ENCODE peak calls at places on chromosome 16, in eight cellular contexts. S is CD8-positive, alpha-beta T cell; V is heart right ventricle; Z is cardiac muscle cell; M is small intestine; C is tibial nerve; D is dorsolateral prefrontal cortex; L is upper lobe of right lung. J is an unnamed sample.

GRCh38 chr16:86575754-86576557 is 2.4 kb upstream of the FOXL1 start:
- DNase-seq in S (no peak), V (peak), Z (peak), M (peak), C (peak), D (no peak), L (no peak), J (no peak)

GRCh38 chr16:47854737-47855136 is 301.1 kb downstream of the ABCC12 start:
- DNase-seq in S (no peak), V (no peak), Z (no peak), M (no peak), C (no peak), D (no peak), L (no peak), J (no peak)

GRCh38 chr16:72530434-72530833 is 358.5 kb upstream of the PMFBP1 start:
- DNase-seq in S (no peak), V (no peak), Z (no peak), M (no peak), C (no peak), D (no peak), L (no peak), J (no peak)

GRCh38 chr16:90046971-90047713 is 27.9 kb upstream of the DBNDD1 start:
- DNase-seq in S (no peak), V (peak), Z (peak), M (no peak), C (peak), D (no peak), L (peak), J (no peak)

GRCh38 chr16:1481906-1482835 is 6.6 kb downstream of the PTX4 start:
- DNase-seq in S (no peak), V (no peak), Z (no peak), M (no peak), C (no peak), D (no peak), L (no peak), J (no peak)

GRCh38 chr16:30567991-30568638 is 3.4 kb downstream of the ZNF688 start:
- DNase-seq in S (no peak), V (no peak), Z (no peak), M (no peak), C (no peak), D (no peak), L (no peak), J (no peak)

GRCh38 chr16:53891409-53892139 is 187.6 kb downstream of the FTO start:
- DNase-seq in S (no peak), V (no peak), Z (no peak), M (no peak), C (no peak), D (no peak), L (no peak), J (no peak)

GRCh38 chr16:60682219-60682618 is 1354.0 kb downstream of the CDH8 start:
- DNase-seq in S (no peak), V (no peak), Z (no peak), M (no peak), C (no peak), D (no peak), L (no peak), J (no peak)

GRCh38 chr16:8798174-8798527 is 512 bp downstream of the PMM2 start:
- DNase-seq in S (no peak), V (no peak), Z (no peak), M (peak), C (no peak), D (no peak), L (no peak), J (no peak)

GRCh38 chr16:47887496-47887895 is 268.3 kb downstream of the ABCC12 start:
- DNase-seq in S (no peak), V (no peak), Z (no peak), M (no peak), C (no peak), D (no peak), L (no peak), J (no peak)

GRCh38 chr16:35560637-35560984 is 2101.2 kb downstream of the TP53TG3F start:
- DNase-seq in S (no peak), V (no peak), Z (no peak), M (no peak), C (no peak), D (no peak), L (no peak), J (no peak)

GRCh38 chr16:82082543-82083244 is 47.6 kb downstream of the HSD17B2 start:
- DNase-seq in S (no peak), V (no peak), Z (no peak), M (peak), C (no peak), D (no peak), L (no peak), J (no peak)

GRCh38 chr16:82300374-82300936 is 130.4 kb upstream of the MPHOSPH6 start:
- DNase-seq in S (no peak), V (no peak), Z (no peak), M (no peak), C (no peak), D (no peak), L (no peak), J (no peak)

GRCh38 chr16:87149051-87149450 is 168.1 kb downstream of the C16orf95 start:
- DNase-seq in S (no peak), V (no peak), Z (no peak), M (no peak), C (no peak), D (no peak), L (no peak), J (no peak)

GRCh38 chr16:2766430-2767139 is 10.5 kb downstream of the ELOB start:
- DNase-seq in S (no peak), V (no peak), Z (no peak), M (no peak), C (no peak), D (no peak), L (no peak), J (no peak)

GRCh38 chr16:732936-733335 is 6.0 kb downstream of the HAGHL start:
- DNase-seq in S (no peak), V (no peak), Z (no peak), M (no peak), C (no peak), D (no peak), L (peak), J (no peak)

GRCh38 chr16:35506018-35506897 is 2046.8 kb downstream of the TP53TG3F start:
- DNase-seq in S (no peak), V (no peak), Z (no peak), M (no peak), C (no peak), D (no peak), L (no peak), J (no peak)

GRCh38 chr16:763903-764750 is 3.6 kb downstream of the MSLN start:
- DNase-seq in S (no peak), V (no peak), Z (no peak), M (no peak), C (no peak), D (no peak), L (no peak), J (no peak)

GRCh38 chr16:87815567-87815966 is 49.8 kb upstream of the KLHDC4 start:
- DNase-seq in S (no peak), V (no peak), Z (no peak), M (no peak), C (no peak), D (no peak), L (no peak), J (no peak)

GRCh38 chr16:20331635-20332034 is 4.3 kb upstream of the GP2 start:
- DNase-seq in S (no peak), V (no peak), Z (no peak), M (no peak), C (no peak), D (no peak), L (no peak), J (no peak)

GRCh38 chr16:85534536-85535351 is 78.4 kb upstream of the GSE1 start:
- DNase-seq in S (no peak), V (no peak), Z (no peak), M (no peak), C (no peak), D (no peak), L (no peak), J (no peak)

GRCh38 chr16:72905581-72905980 is 142.3 kb downstream of the ZFHX3 start:
- DNase-seq in S (no peak), V (no peak), Z (no peak), M (no peak), C (no peak), D (no peak), L (no peak), J (no peak)

GRCh38 chr16:21338537-21339268 is 60.6 kb upstream of the CRYM start:
- DNase-seq in S (no peak), V (no peak), Z (no peak), M (peak), C (no peak), D (no peak), L (no peak), J (no peak)

GRCh38 chr16:73032548-73033270 is 15.2 kb downstream of the ZFHX3 start:
- DNase-seq in S (no peak), V (no peak), Z (peak), M (no peak), C (no peak), D (no peak), L (no peak), J (no peak)

GRCh38 chr16:6709736-6710135 is 622.9 kb upstream of the RBFOX1 start:
- DNase-seq in S (no peak), V (no peak), Z (no peak), M (no peak), C (no peak), D (no peak), L (no peak), J (no peak)

GRCh38 chr16:48555597-48555996 is 54.4 kb downstream of the N4BP1 start:
- DNase-seq in S (no peak), V (no peak), Z (no peak), M (no peak), C (no peak), D (no peak), L (no peak), J (no peak)

GRCh38 chr16:88570691-88571092 is 489 bp downstream of the ZC3H18 start:
- DNase-seq in S (peak), V (peak), Z (peak), M (peak), C (no peak), D (no peak), L (no peak), J (no peak)

GRCh38 chr16:10625595-10626357 is 45.4 kb upstream of the EMP2 start:
- DNase-seq in S (no peak), V (no peak), Z (no peak), M (peak), C (no peak), D (no peak), L (no peak), J (no peak)

GRCh38 chr16:12171706-12172105 is 195.2 kb downstream of the SNX29 start:
- DNase-seq in S (no peak), V (no peak), Z (no peak), M (no peak), C (no peak), D (no peak), L (no peak), J (no peak)

GRCh38 chr16:87145181-87146176 is 171.7 kb downstream of the C16orf95 start:
- DNase-seq in S (no peak), V (no peak), Z (no peak), M (no peak), C (no peak), D (no peak), L (peak), J (no peak)

GRCh38 chr16:1367486-1368174 is 15.9 kb downstream of the GNPTG start:
- DNase-seq in S (no peak), V (no peak), Z (no peak), M (no peak), C (no peak), D (no peak), L (no peak), J (no peak)

GRCh38 chr16:4091638-4092037 is 24.6 kb downstream of the ADCY9 start:
- DNase-seq in S (no peak), V (no peak), Z (no peak), M (no peak), C (no peak), D (no peak), L (peak), J (no peak)

DNA sequence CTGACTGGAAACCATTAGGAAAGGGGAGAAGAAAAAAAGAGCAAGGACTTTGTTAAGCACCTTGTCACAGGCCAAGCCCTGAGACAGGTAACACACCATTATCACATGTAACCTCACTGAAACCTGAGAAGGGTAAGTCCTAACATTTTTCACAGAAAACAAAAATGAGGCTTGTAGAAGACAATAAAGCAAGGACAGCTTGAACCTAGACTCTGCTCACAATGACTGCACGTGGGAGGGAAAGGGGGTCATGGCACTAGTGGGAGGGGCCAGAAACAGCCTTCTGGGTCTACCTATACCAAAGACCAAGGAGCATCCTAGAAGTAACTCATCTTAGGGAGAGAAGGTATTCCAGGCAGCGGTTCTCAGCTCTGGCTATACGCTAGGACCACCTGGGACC is 7.5 kb downstream of the TK2 start:
- DNase-seq in S (no peak), V (no peak), Z (no peak), M (no peak), C (no peak), D (no peak), L (no peak), J (no peak)
- H3K4me3 ChIP-seq in S (no peak), V (no peak), Z (no peak), M (no peak), C (no peak), D (no peak), L (no peak), J (no peak)

GRCh38 chr16:46789075-46789474 is 40.9 kb upstream of the MYLK3 start:
- DNase-seq in S (no peak), V (no peak), Z (no peak), M (no peak), C (no peak), D (no peak), L (no peak), J (no peak)
- H3K27ac ChIP-seq in S (no peak), V (no peak), Z (peak), M (no peak), C (no peak), D (no peak), L (no peak), J (peak)

GRCh38 chr16:19068237-19068815 is 912 bp downstream of the COQ7 start:
- DNase-seq in S (no peak), V (no peak), Z (no peak), M (peak), C (no peak), D (no peak), L (no peak), J (no peak)
- H3K4me3 ChIP-seq in S (peak), V (peak), Z (peak), M (peak), C (peak), D (peak), L (peak), J (peak)

DNA sequence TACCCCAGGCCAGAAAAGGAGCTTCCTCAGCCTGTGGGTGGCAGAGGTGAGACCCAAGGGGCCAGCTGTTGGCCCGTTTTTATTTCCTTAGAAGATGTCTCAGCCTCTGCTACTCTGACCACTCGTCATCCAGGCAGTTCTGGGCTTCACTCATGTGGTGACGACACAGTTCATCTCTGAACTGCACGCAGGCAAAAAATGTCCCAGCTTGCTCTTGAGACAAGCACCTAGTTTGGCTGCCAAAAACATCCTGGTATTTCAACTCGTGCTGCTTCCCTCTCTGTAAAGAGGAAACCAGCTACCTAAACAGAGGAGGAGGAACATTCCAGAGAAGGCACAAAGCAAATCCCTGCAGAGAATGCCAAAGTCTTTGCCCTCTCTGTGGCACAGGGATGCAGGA is 125.7 kb downstream of the XYLT1 start:
- DNase-seq in S (no peak), V (no peak), Z (no peak), M (no peak), C (peak), D (no peak), L (no peak), J (no peak)
- H3K27ac ChIP-seq in S (no peak), V (no peak), Z (no peak), M (no peak), C (no peak), D (no peak), L (no peak), J (peak)

DNA sequence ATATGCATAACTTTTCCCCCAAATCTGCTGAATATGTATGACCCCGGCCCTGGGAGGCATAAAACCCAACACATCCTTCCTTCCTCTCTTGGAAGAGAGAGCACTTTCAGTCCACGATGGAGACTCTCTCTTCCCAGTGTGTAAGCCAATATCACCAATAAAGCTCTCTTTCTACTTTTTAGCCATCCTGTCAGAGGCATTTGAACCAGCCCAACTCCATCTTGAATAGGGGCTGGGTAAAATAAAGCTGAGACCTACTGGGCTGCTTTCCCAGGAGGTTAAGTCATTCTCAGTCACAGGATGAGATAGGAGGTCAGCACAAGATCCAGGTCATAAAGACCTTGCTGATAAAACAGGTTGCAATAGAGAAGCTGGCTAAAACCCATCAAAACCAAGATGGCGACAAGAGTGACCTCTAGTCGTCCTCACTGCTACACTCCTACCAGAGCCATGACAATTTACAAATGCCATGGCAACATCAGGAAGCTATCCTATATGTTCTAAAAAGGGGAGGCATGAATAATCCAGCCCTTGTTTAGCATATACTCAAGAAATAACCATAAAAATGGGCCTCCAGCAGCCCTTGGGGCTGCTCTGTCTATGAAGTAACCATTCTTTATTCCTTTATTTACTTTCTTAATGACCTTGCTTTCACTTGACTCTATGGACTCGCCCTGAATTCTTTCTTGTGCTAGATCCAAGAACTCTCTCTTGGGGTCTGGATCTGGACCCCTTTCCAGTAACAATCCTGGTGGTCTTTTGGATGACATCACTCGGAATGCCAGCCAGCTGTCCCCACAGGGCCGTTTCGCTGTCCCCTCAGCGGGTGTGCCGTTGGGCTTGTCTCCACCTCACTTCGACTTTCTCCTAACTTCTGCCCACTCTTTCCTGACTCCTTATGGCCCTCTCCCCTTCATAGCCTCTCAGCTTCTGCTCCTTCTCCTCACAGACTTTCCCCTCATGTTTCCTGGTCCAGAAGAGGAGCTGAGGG is 53.4 kb upstream of the NKD1 start:
- DNase-seq in S (no peak), V (no peak), Z (no peak), M (no peak), C (no peak), D (no peak), L (no peak), J (no peak)
- H3K4me3 ChIP-seq in S (no peak), V (no peak), Z (no peak), M (no peak), C (no peak), D (no peak), L (no peak), J (no peak)

J was measured in esophagus squamous epithelium.